ENCODE peak calls at places on chromosomes 4 and X, in five cellular contexts. P, R, E, C and L are unnamed samples. For H3K79me2, the result is how much of the 10 kb centered on the place peaks cover.

GRCh38 chr4:141356936-141357335 is 136.2 kb downstream of the ZNF330 start:
- DNase-seq in P (no peak), R (no peak), E (no peak), C (no peak), L (no peak)

GRCh38 chr4:145061325-145061920 is 36.6 kb downstream of the ANAPC10 start:
- DNase-seq in P (peak), R (no peak), E (no peak), C (no peak), L (peak)

GRCh38 chr4:955931-956381 is 17.4 kb downstream of the DGKQ start:
- DNase-seq in P (no peak), R (no peak), E (no peak), C (no peak), L (no peak)

GRCh38 chrX:71989768-71990167 is 79.1 kb downstream of the NHSL2 start:
- DNase-seq in P (no peak), R (no peak), E (no peak), C (no peak), L (no peak)

GRCh38 chr4:24513718-24514117 is 70.6 kb downstream of the DHX15 start:
- DNase-seq in P (no peak), R (no peak), E (no peak), C (no peak), L (no peak)

GRCh38 chrX:27444093-27444908 is 18.8 kb downstream of the PPP4R3C start:
- DNase-seq in P (peak), R (no peak), E (no peak), C (no peak), L (no peak)

GRCh38 chrX:41389311-41389888 is 55.4 kb downstream of the DDX3X start:
- DNase-seq in P (peak), R (no peak), E (no peak), C (no peak), L (no peak)

GRCh38 chr4:105572296-105572695 is 19.9 kb downstream of the ARHGEF38 start:
- DNase-seq in P (no peak), R (no peak), E (no peak), C (no peak), L (no peak)

GRCh38 chr4:6942238-6942800 is 32.7 kb downstream of the TBC1D14 start:
- DNase-seq in P (no peak), R (peak), E (no peak), C (peak), L (no peak)

GRCh38 chrX:29490606-29491005 is 724.8 kb upstream of the MAGEB2 start:
- DNase-seq in P (no peak), R (no peak), E (no peak), C (no peak), L (no peak)

GRCh38 chr4:189162073-189162789 is 778.4 kb upstream of the FRG1 start:
- DNase-seq in P (no peak), R (no peak), E (no peak), C (no peak), L (peak)

GRCh38 chr4:8284391-8284790 is 14.8 kb downstream of the HTRA3 start:
- DNase-seq in P (no peak), R (no peak), E (no peak), C (no peak), L (no peak)

GRCh38 chrX:16882188-16882587 is 12.0 kb upstream of the RBBP7 start:
- DNase-seq in P (no peak), R (no peak), E (no peak), C (no peak), L (no peak)

GRCh38 chr4:153988446-153988845 is 199.6 kb upstream of the SFRP2 start:
- DNase-seq in P (no peak), R (no peak), E (no peak), C (no peak), L (no peak)

GRCh38 chrX:71930298-71930697 is 19.7 kb downstream of the NHSL2 start:
- DNase-seq in P (no peak), R (no peak), E (no peak), C (no peak), L (no peak)

GRCh38 chr4:18689308-18689915 is 667.9 kb upstream of the LCORL start:
- DNase-seq in P (peak), R (peak), E (no peak), C (no peak), L (peak)

GRCh38 chrX:106999002-106999975 is 723 bp downstream of the MORC4 start:
- DNase-seq in P (peak), R (no peak), E (no peak), C (no peak), L (peak)

GRCh38 chrX:153966283-153966688 is 5.3 kb downstream of the HCFC1 start:
- DNase-seq in P (no peak), R (no peak), E (no peak), C (no peak), L (no peak)
- TF ChIP-seq CREB1 in P (no peak), R (no peak), E (no peak), C (no peak), L (no peak)

GRCh38 chr4:152479428-152480026 is 56.4 kb downstream of the FBXW7 start:
- DNase-seq in P (no peak), R (no peak), E (no peak), C (no peak), L (no peak)
- H3K79me2 ChIP-seq in P (half or more), R (under half), E (under half), C (under half), L (half or more)

GRCh38 chrX:11016728-11017127 is 94.4 kb upstream of the HCCS start:
- DNase-seq in P (no peak), R (no peak), E (no peak), C (no peak), L (no peak)
- TF ChIP-seq CREB1 in P (no peak), R (no peak), E (no peak), C (no peak), L (no peak)

GRCh38 chr4:21901281-21901680 is 47.3 kb downstream of the KCNIP4 start:
- DNase-seq in P (no peak), R (no peak), E (no peak), C (no peak), L (no peak)
- H3K79me2 ChIP-seq in P (under half), R (under half), E (under half), C (under half), L (under half)

GRCh38 chr4:149997881-149998421 is 80.3 kb upstream of the DCLK2 start:
- DNase-seq in P (peak), R (no peak), E (no peak), C (no peak), L (no peak)
- TF ChIP-seq CREB1 in P (no peak), R (no peak), E (no peak), C (no peak), L (no peak)

DNA sequence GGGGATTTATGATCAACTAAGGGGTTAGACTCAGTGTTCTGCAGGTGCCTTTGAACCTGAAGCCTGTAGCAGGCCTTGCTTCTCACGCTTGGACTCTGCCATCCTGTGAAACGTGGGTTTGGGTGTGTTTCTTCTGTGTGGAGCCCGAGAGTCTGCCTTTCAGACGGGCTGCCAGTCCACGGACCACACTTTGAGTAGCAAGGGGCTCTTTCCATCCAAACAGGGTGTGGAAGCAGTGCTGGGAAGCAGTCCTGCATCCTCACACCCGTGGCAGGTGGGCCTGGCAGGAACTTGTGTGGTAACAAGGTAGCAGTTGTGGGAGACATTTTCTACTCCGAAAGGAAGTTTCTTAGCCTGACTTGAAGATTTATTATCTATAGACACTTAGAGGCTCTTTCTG is 22.7 kb downstream of the RGS12 start:
- DNase-seq in P (no peak), R (no peak), E (no peak), C (no peak), L (no peak)
- H3K79me2 ChIP-seq in P (under half), R (under half), E (under half), C (under half), L (under half)